ENCODE peak calls at places on chromosomes 16 and 17, in nine cellular contexts. K, N, O, P, G, F, X, D and J are unnamed samples.

GRCh38 chr17:28188841-28189263 is 130.1 kb upstream of the TMEM97 start:
- DNase-seq in K (no peak), N (no peak), O (no peak), P (peak), G (no peak), F (no peak), X (no peak), D (no peak), J (no peak)

GRCh38 chr17:75693500-75694481 is 26.7 kb downstream of the SAP30BP start:
- DNase-seq in K (no peak), N (peak), O (peak), P (peak), G (no peak), F (peak), X (peak), D (no peak), J (peak)

GRCh38 chr16:22369221-22369811 is 5.1 kb downstream of the CDR2 start:
- DNase-seq in K (no peak), N (no peak), O (peak), P (peak), G (no peak), F (no peak), X (no peak), D (no peak), J (peak)

GRCh38 chr16:75053791-75054555 is 55.1 kb downstream of the ZNRF1 start:
- DNase-seq in K (no peak), N (no peak), O (no peak), P (peak), G (no peak), F (no peak), X (peak), D (peak), J (no peak)

GRCh38 chr16:30535777-30536190 is 1.1 kb upstream of the ZNF747 start:
- DNase-seq in K (peak), N (no peak), O (peak), P (peak), G (peak), F (no peak), X (peak), D (peak), J (peak)

GRCh38 chr16:10521681-10522274 is 58.6 kb downstream of the EMP2 start:
- DNase-seq in K (peak), N (no peak), O (peak), P (peak), G (peak), F (no peak), X (peak), D (peak), J (peak)

GRCh38 chr16:57000271-57001025 is 11.1 kb downstream of the NLRC5 start:
- DNase-seq in K (peak), N (no peak), O (peak), P (peak), G (no peak), F (no peak), X (no peak), D (no peak), J (peak)

GRCh38 chr17:70875729-70876344 is 706.5 kb downstream of the KCNJ2 start:
- DNase-seq in K (no peak), N (no peak), O (no peak), P (no peak), G (no peak), F (no peak), X (no peak), D (no peak), J (no peak)

GRCh38 chr17:61388561-61389356 is 10.9 kb upstream of the TBX2 start:
- DNase-seq in K (no peak), N (no peak), O (no peak), P (no peak), G (no peak), F (no peak), X (no peak), D (no peak), J (no peak)

GRCh38 chr17:77928519-77929179 is 29.9 kb upstream of the TNRC6C start:
- DNase-seq in K (no peak), N (no peak), O (no peak), P (no peak), G (no peak), F (no peak), X (no peak), D (no peak), J (no peak)

GRCh38 chr16:73064227-73064995 is 16.5 kb upstream of the ZFHX3 start:
- DNase-seq in K (no peak), N (no peak), O (peak), P (no peak), G (no peak), F (no peak), X (no peak), D (no peak), J (peak)

GRCh38 chr17:65079489-65079900 is 23.0 kb upstream of the GNA13 start:
- DNase-seq in K (no peak), N (no peak), O (no peak), P (no peak), G (no peak), F (peak), X (no peak), D (no peak), J (no peak)

GRCh38 chr16:7596285-7596684 is 263.6 kb downstream of the RBFOX1 start:
- DNase-seq in K (no peak), N (no peak), O (no peak), P (no peak), G (no peak), F (no peak), X (no peak), D (no peak), J (no peak)

GRCh38 chr17:83193336-83194188 is 114.2 kb downstream of the METRNL start:
- DNase-seq in K (no peak), N (no peak), O (no peak), P (peak), G (no peak), F (no peak), X (no peak), D (no peak), J (no peak)

GRCh38 chr17:1413281-1413791 is 13.3 kb upstream of the YWHAE start:
- DNase-seq in K (no peak), N (no peak), O (peak), P (peak), G (no peak), F (no peak), X (peak), D (peak), J (peak)

GRCh38 chr16:47311738-47312505 is 148.9 kb downstream of the ITFG1 start:
- DNase-seq in K (no peak), N (no peak), O (no peak), P (peak), G (no peak), F (peak), X (no peak), D (no peak), J (peak)

GRCh38 chr16:29678691-29679267 is at the start of gene QPRT:
- DNase-seq in K (no peak), N (no peak), O (no peak), P (no peak), G (peak), F (no peak), X (no peak), D (no peak), J (peak)

GRCh38 chr17:80036715-80037477 is 454 bp downstream of the CCDC40 start:
- DNase-seq in K (no peak), N (no peak), O (peak), P (peak), G (peak), F (no peak), X (peak), D (peak), J (peak)

GRCh38 chr17:35449371-35449931 is 885 bp upstream of the SLFN13 start:
- DNase-seq in K (peak), N (no peak), O (no peak), P (no peak), G (peak), F (no peak), X (no peak), D (no peak), J (peak)

GRCh38 chr16:55465077-55465896 is 13.7 kb upstream of the MMP2 start:
- DNase-seq in K (peak), N (peak), O (peak), P (peak), G (peak), F (peak), X (peak), D (peak), J (peak)

GRCh38 chr16:55836158-55836611 is 3.3 kb upstream of the CES1 start:
- DNase-seq in K (no peak), N (no peak), O (no peak), P (no peak), G (no peak), F (no peak), X (no peak), D (no peak), J (no peak)

GRCh38 chr16:21197621-21198020 is 13.8 kb downstream of the ZP2 start:
- DNase-seq in K (no peak), N (no peak), O (no peak), P (no peak), G (no peak), F (peak), X (no peak), D (no peak), J (no peak)

GRCh38 chr16:1809281-1809801 is 15.8 kb upstream of the IGFALS start:
- DNase-seq in K (no peak), N (no peak), O (no peak), P (no peak), G (no peak), F (no peak), X (no peak), D (no peak), J (no peak)

GRCh38 chr16:50611332-50611934 is 63.2 kb downstream of the NKD1 start:
- DNase-seq in K (no peak), N (no peak), O (no peak), P (peak), G (no peak), F (no peak), X (no peak), D (no peak), J (peak)

GRCh38 chr16:89370081-89370511 is 120.3 kb downstream of the ANKRD11 start:
- DNase-seq in K (no peak), N (no peak), O (peak), P (peak), G (no peak), F (no peak), X (no peak), D (no peak), J (peak)

GRCh38 chr16:27169511-27170071 is 33.7 kb upstream of the KDM8 start:
- DNase-seq in K (peak), N (no peak), O (peak), P (peak), G (no peak), F (no peak), X (peak), D (peak), J (peak)

GRCh38 chr16:11139624-11140375 is 116.2 kb downstream of the SOCS1 start:
- DNase-seq in K (no peak), N (no peak), O (no peak), P (no peak), G (no peak), F (no peak), X (no peak), D (no peak), J (no peak)